ENCODE peak calls at places on chromosome 5, in seven cellular contexts. W, K, A, N, C, Q and P are unnamed samples.
A peak's percentile ranks its signal among the peaks of the same experiment; 100 is the strongest.

GRCh38 chr5:2391566-2391965 is 359.9 kb downstream of the IRX2 start:
- DNase-seq in W (no peak), K (no peak), A (no peak), N (no peak), C (no peak), Q (no peak), P (no peak)

GRCh38 chr5:6402939-6403338 is 24.6 kb upstream of the MED10 start:
- DNase-seq in W (no peak), K (no peak), A (no peak), N (no peak), C (no peak), Q (no peak), P (no peak)

GRCh38 chr5:60597570-60597969 is 102.4 kb downstream of the DEPDC1B start:
- DNase-seq in W (no peak), K (peak; percentile 23), A (no peak), N (no peak), C (no peak), Q (no peak), P (no peak)

GRCh38 chr5:29296548-29296947 is 1896.9 kb upstream of the CDH6 start:
- DNase-seq in W (no peak), K (no peak), A (no peak), N (no peak), C (no peak), Q (no peak), P (no peak)

GRCh38 chr5:112878760-112879159 is 17.7 kb downstream of the SRP19 start:
- DNase-seq in W (peak; percentile 18), K (peak; percentile 84), A (no peak), N (no peak), C (peak; percentile 78), Q (no peak), P (no peak)

GRCh38 chr5:34695275-34696032 is 39.3 kb downstream of the RAI14 start:
- DNase-seq in W (no peak), K (no peak), A (no peak), N (no peak), C (no peak), Q (peak; percentile 29), P (peak; percentile 35)

GRCh38 chr5:124474821-124475220 is 271.6 kb downstream of the ZNF608 start:
- DNase-seq in W (no peak), K (no peak), A (no peak), N (no peak), C (no peak), Q (peak; percentile 8), P (no peak)

GRCh38 chr5:91366571-91366970 is 16.5 kb downstream of the ARRDC3 start:
- DNase-seq in W (no peak), K (no peak), A (no peak), N (no peak), C (no peak), Q (peak; percentile 30), P (no peak)

GRCh38 chr5:119336846-119337564 is 18.8 kb upstream of the TNFAIP8 start:
- DNase-seq in W (no peak), K (no peak), A (no peak), N (no peak), C (no peak), Q (peak; percentile 20), P (no peak)

GRCh38 chr5:29262683-29263082 is 1930.8 kb upstream of the CDH6 start:
- DNase-seq in W (peak; percentile 59), K (no peak), A (no peak), N (no peak), C (peak; percentile 3), Q (peak; percentile 35), P (no peak)

GRCh38 chr5:72453260-72453775 is 53.9 kb downstream of the ZNF366 start:
- DNase-seq in W (no peak), K (no peak), A (no peak), N (no peak), C (no peak), Q (no peak), P (no peak)

GRCh38 chr5:126003309-126003708 is 419.9 kb upstream of the GRAMD2B start:
- DNase-seq in W (peak; percentile 92), K (no peak), A (peak; percentile 26), N (no peak), C (no peak), Q (peak; percentile 95), P (no peak)

GRCh38 chr5:64594601-64595518 is 89.0 kb downstream of the RGS7BP start:
- DNase-seq in W (no peak), K (no peak), A (peak; percentile 16), N (peak; percentile 27), C (peak; percentile 6), Q (no peak), P (no peak)

GRCh38 chr5:162231522-162231921 is 163.9 kb downstream of the GABRG2 start:
- DNase-seq in W (no peak), K (no peak), A (no peak), N (no peak), C (peak; percentile 45), Q (no peak), P (no peak)

GRCh38 chr5:139863855-139864558 is 68.4 kb downstream of the PSD2 start:
- DNase-seq in W (peak; percentile 59), K (peak; percentile 79), A (peak; percentile 77), N (peak; percentile 73), C (peak; percentile 61), Q (peak; percentile 64), P (peak; percentile 86)

GRCh38 chr5:157558089-157558595 is 17.4 kb downstream of the ADAM19 start:
- DNase-seq in W (peak; percentile 33), K (no peak), A (no peak), N (no peak), C (peak; percentile 91), Q (peak; percentile 75), P (no peak)

GRCh38 chr5:75202935-75203334 is 33.7 kb downstream of the ANKRD31 start:
- DNase-seq in W (no peak), K (no peak), A (no peak), N (no peak), C (peak; percentile 14), Q (no peak), P (no peak)

GRCh38 chr5:14250094-14250777 is 107.1 kb downstream of the TRIO start:
- DNase-seq in W (peak; percentile 86), K (no peak), A (peak; percentile 83), N (peak; percentile 94), C (peak; percentile 37), Q (peak; percentile 81), P (peak; percentile 47)

GRCh38 chr5:88489433-88489832 is 220.8 kb upstream of the TMEM161B start:
- DNase-seq in W (no peak), K (no peak), A (no peak), N (no peak), C (no peak), Q (no peak), P (no peak)

GRCh38 chr5:5838493-5838892 is 416.0 kb downstream of the ICE1 start:
- DNase-seq in W (no peak), K (no peak), A (no peak), N (no peak), C (no peak), Q (no peak), P (no peak)

DNA sequence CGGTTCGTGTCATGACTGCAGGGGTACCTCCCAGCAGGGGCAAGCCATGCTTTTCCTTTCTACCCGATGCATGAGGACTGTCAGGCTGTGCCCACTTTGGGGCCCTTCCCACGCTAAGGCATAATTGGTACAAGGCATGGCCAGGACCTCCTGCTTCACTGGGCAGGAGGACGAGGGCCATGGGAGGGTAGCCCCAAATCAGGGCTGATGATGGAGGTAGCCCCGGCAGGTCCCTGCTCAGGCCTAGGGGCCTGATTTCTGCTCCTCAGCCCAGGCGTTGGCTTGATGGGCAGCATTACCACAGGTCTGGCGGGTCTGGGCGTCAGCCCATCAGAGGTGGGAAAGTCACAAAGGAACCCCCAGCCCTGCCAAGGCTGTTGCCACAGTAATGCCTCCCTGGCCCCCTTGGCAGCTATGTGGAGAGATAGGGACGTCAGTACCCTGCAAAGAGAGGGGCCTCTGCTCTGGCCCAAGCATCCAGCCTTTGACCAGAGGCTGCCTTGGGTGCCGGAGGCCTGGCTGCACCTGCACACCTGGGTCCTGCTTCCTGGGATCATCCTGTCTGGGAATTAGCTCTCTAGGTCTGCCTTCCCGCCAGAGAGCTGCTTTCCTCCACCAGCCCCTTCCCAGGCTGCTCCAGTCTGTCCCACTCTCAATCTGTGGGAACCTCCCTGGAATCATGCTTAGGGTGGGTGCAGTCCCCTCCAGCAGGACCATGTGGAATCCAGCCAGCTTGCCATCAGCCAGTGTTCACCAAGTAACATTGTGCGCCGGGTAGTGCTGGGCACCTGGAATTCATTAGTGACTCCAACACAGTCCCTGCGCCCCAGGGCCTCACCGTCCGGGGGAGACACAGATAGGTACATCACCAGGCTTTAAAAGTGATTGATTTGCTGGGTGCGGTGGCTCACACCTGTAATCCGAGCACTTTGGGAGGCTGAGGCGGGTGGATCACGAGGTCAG is 15.4 kb downstream of the TSPAN17 start:
- DNase-seq in W (no peak), K (no peak), A (peak; percentile 70), N (no peak), C (no peak), Q (no peak), P (no peak)
- TF ChIP-seq CTCF in W (no peak), K (no peak), A (no peak), N (no peak), C (no peak), Q (no peak), P (no peak)

DNA sequence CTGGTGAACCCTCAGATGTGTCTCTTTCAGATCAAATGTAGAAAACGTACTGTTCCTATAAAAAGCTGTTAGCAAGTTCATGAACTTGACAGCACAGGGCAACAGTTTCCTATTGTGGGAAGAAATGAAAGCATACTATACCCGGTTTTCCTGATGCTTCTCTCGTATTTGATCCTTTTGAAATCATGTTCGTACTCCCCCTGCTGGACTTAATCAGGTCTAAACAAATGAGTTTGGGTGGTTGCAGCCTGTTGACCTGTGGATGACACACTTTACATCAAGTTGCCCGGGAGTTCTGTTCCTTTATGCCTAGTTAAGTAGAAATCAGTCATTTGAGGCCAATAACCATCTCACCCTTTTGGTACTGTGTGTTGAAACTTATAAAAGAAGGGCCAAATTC is 1992.3 kb downstream of the MAT2B start:
- DNase-seq in W (peak; percentile 1), K (no peak), A (peak; percentile 43), N (peak; percentile 8), C (peak; percentile 14), Q (peak; percentile 28), P (peak; percentile 13)
- TF ChIP-seq CTCF in W (no peak), K (no peak), A (peak; percentile 63), N (no peak), C (no peak), Q (peak; percentile 24), P (no peak)

GRCh38 chr5:104347119-104347708 is 784.6 kb upstream of the NUDT12 start:
- DNase-seq in W (peak; percentile 66), K (no peak), A (peak; percentile 28), N (peak; percentile 8), C (peak; percentile 25), Q (peak; percentile 59), P (no peak)
- TF ChIP-seq CTCF in W (peak; percentile 43), K (no peak), A (peak; percentile 58), N (no peak), C (no peak), Q (peak; percentile 29), P (no peak)

DNA sequence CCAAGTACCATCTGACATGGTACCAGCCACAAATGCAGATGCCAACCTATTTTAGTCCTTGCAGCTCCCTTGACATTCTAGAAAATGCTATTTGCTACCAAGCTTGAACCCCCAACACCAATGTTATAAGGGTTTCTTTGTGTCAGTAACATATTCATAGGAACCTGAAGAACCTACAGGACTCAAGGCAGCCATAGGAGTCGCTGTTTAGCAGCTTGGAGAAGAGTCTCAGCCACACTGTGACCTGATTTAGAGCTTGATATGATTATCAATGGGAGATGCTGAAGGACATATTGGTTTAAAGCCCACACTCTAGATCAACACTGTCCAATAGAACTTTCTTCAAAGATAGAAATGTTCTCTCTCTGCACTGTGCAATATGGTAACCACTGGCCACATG is 6.4 kb upstream of the ZFR start:
- DNase-seq in W (no peak), K (no peak), A (no peak), N (no peak), C (peak; percentile 25), Q (no peak), P (no peak)
- TF ChIP-seq CTCF in W (peak; percentile 26), K (peak; percentile 8), A (peak; percentile 51), N (no peak), C (peak; percentile 40), Q (no peak), P (no peak)